ENCODE peak calls at places on chromosome 5, in seven cellular contexts. V, H, B, C, L, K and R are unnamed samples.

GRCh38 chr5:1314564-1314982 is 19.7 kb upstream of the TERT start:
- DNase-seq in V (no peak), H (no peak), B (no peak), C (no peak), L (no peak), K (no peak), R (no peak)

GRCh38 chr5:63053019-63053638 is 474.5 kb downstream of the LRRC70 start:
- DNase-seq in V (no peak), H (no peak), B (no peak), C (no peak), L (no peak), K (no peak), R (no peak)

GRCh38 chr5:61991426-61991825 is 314.6 kb upstream of the KIF2A start:
- DNase-seq in V (peak; percentile 1), H (no peak), B (no peak), C (no peak), L (no peak), K (no peak), R (no peak)

GRCh38 chr5:125316386-125316785 is 569.9 kb upstream of the ZNF608 start:
- DNase-seq in V (no peak), H (no peak), B (no peak), C (no peak), L (no peak), K (no peak), R (no peak)

GRCh38 chr5:159156839-159157238 is 52.5 kb downstream of the RNF145 start:
- DNase-seq in V (peak; percentile 64), H (peak; percentile 68), B (no peak), C (peak; percentile 30), L (peak; percentile 57), K (peak; percentile 72), R (peak; percentile 43)

GRCh38 chr5:102901821-102902448 is 146.8 kb downstream of the PAM start:
- DNase-seq in V (peak; percentile 7), H (no peak), B (no peak), C (no peak), L (no peak), K (no peak), R (no peak)

GRCh38 chr5:17735771-17736170 is 101.5 kb downstream of the TAF11L14 start:
- DNase-seq in V (no peak), H (no peak), B (no peak), C (no peak), L (no peak), K (no peak), R (no peak)

GRCh38 chr5:60463179-60463868 is 236.6 kb downstream of the DEPDC1B start:
- DNase-seq in V (peak; percentile 81), H (no peak), B (no peak), C (no peak), L (no peak), K (no peak), R (no peak)

GRCh38 chr5:131944700-131945550 is 538 bp downstream of the MEIKIN start:
- DNase-seq in V (no peak), H (no peak), B (no peak), C (no peak), L (no peak), K (no peak), R (no peak)

GRCh38 chr5:179765400-179765799 is 28.4 kb upstream of the LTC4S start:
- DNase-seq in V (no peak), H (peak; percentile 8), B (no peak), C (no peak), L (no peak), K (no peak), R (no peak)

GRCh38 chr5:72282878-72283277 is 37.2 kb downstream of the MRPS27 start:
- DNase-seq in V (no peak), H (peak; percentile 15), B (no peak), C (no peak), L (no peak), K (no peak), R (no peak)

DNA sequence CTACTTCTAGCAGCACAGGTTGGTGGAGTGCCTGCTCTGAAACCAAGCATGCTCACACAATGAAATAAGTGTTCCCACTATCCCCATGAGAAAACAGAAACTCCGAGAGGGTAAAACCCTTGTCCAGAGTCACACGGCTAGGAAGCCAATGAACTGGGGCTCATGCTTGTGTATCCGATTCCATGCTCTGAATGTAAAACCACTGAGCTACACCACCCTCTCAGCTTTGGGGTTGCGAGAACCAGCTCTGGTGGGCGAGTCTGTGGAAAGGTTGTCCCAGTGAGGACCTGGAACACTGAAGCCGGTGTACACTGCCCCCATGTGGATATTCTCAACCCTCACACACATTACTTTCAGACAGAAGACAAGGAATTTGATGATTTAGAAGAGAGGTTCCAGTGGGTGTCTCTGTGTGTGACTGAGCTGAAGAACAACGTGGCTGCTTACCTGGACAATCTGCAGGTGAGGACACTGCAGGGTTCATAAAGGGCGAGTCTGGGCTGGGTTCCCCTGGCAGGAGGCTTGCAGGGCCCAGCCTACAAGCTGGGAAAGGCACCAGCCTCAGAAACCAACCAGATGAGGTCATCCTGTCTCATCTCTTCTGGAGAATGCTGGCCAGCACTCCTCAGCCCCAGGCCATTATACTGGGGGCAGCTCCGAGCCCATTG is 37.4 kb downstream of the ARHGEF37 start:
- DNase-seq in V (peak; percentile 53), H (peak; percentile 78), B (no peak), C (peak; percentile 62), L (peak; percentile 47), K (peak; percentile 76), R (no peak)
- TF ChIP-seq YY1 in V (no peak), H (no peak), B (no peak), C (peak; percentile 23), L (peak; percentile 45), K (no peak), R (no peak)

DNA sequence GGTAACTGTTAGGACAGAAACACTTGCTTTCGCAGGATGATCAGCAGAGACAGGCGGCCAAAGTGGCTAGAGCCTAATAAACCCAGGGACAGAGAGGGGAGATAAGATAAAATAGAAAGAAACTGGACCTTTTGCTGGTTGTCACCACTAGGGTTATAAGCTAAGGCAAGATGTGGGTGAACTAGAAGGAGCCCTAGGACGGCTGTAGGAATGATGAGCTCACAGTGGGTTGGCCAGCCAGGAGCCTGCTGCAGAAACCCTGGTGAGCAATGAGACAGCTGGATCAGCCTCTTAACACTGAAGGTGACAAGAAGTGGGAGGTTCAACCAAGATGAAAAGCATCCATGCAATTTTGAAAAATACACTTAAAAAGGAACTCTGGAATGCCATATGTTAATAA is 13.5 kb downstream of the CTNND2 start:
- DNase-seq in V (no peak), H (no peak), B (no peak), C (no peak), L (no peak), K (no peak), R (no peak)
- H3K4me1 ChIP-seq in V (no peaks in the 10 kb centered on the region), H (no peaks in the 10 kb centered on the region), B (no peaks in the 10 kb centered on the region), C (no peaks in the 10 kb centered on the region), L (no peaks in the 10 kb centered on the region), K (no peaks in the 10 kb centered on the region), R (no peaks in the 10 kb centered on the region)

DNA sequence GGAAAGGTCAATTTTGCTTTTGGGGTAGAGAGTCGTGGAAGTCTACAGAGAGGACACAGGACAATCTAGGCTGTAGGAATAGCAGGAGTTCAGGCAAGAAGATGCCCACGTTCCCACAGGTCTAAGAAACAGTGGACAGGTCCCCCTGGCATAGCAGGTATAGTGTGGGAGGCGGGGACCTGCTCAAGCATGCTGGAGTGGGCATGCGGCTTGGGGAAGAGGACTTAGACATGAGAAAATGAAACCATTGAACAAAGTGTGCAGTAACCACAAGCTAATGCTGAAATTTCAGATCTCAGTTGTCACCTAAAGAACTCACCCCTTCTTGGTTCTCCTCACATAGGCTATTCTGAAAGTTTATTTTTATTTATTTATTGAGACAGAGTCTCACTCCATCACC is 142.8 kb upstream of the EFNA5 start:
- DNase-seq in V (no peak), H (no peak), B (no peak), C (peak; percentile 84), L (no peak), K (no peak), R (no peak)
- TF ChIP-seq YY1 in V (no peak), H (no peak), B (no peak), C (peak; percentile 26), L (no peak), K (no peak), R (no peak)

DNA sequence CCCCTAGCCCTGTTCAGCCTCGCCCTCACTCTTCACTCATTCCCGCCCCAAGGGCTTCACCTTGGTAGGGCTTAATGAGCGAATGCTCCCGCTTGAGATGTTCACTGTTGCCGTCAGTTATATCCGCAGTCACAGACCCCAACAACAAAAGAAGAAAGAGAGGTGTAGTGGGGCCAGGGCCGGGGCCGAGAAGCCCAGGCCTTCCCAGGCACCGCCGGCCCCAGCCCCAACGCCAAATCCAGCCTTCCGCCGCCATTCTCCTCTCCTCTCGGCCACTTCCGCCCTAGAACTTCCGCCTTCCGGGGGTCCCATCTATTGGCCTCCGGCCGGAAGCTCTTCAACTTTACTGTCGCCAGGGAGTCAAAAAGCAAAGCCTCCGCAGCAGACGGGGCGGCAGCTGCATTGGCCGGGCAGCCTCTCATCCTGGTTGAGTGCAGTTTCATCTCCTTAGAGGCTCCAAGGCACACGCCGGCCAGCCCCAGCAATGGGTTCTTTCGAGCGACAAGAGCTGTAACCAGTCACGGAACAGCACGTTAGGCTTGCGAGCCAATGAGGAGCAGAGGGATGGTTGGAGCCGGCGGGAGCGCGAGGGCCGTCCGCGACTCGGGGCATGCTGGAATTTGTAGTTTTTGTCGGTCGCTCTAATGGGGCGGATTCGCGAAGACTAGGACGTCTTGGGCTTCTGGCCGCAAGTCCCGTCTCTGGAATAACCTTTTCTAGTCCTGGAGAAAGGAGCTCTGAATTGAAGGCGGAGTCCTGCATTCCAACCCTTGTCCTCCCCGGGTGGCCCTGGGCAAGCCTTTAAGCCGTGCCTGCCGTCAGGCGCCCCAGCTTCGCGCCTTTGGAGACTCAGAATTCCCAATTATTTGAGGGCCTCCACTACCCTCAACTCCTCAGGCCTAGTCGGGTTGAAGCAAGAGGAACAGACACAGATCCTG is at the start of gene LMAN2:
- DNase-seq in V (peak; percentile 91), H (peak; percentile 95), B (peak; percentile 80), C (peak; percentile 93), L (peak; percentile 93), K (peak; percentile 93), R (peak; percentile 77)
- H3K4me1 ChIP-seq in V (peaks cover 86% of the 10 kb centered on the region), H (peaks cover 5% of the 10 kb centered on the region), B (peaks cover 5% of the 10 kb centered on the region), C (peaks cover 21% of the 10 kb centered on the region), L (peaks cover 14% of the 10 kb centered on the region), K (peaks cover 24% of the 10 kb centered on the region), R (peaks cover 3% of the 10 kb centered on the region)